ENCODE peak calls at places on chromosome 14, in five cellular contexts. One of them, this sample, is unnamed.

GRCh38 chr14:88476825-88477224 is 78.0 kb downstream of the PTPN21 start:
- DNase-seq in head of caudate nucleus: no peak
- DNase-seq in amygdala: no peak
- DNase-seq in H4: no peak
- DNase-seq in GM12864: no peak
- DNase-seq in this sample: no peak

GRCh38 chr14:76773188-76773885 is 12.1 kb downstream of the VASH1 start:
- DNase-seq in head of caudate nucleus: peak; percentile 64
- DNase-seq in amygdala: no peak
- DNase-seq in GM12864: no peak
- DNase-seq in H4: peak; percentile 90
- DNase-seq in this sample: peak; percentile 94

GRCh38 chr14:65551019-65551643 is 138.6 kb downstream of the FUT8 start:
- DNase-seq in H4: no peak
- DNase-seq in head of caudate nucleus: no peak
- DNase-seq in amygdala: no peak
- DNase-seq in GM12864: no peak
- DNase-seq in this sample: no peak

GRCh38 chr14:85165091-85165490 is 364.9 kb upstream of the FLRT2 start:
- DNase-seq in amygdala: no peak
- DNase-seq in H4: no peak
- DNase-seq in head of caudate nucleus: no peak
- DNase-seq in GM12864: no peak
- DNase-seq in this sample: peak; percentile 38

GRCh38 chr14:104659764-104660523 is 29.5 kb upstream of the INF2 start:
- DNase-seq in GM12864: no peak
- DNase-seq in head of caudate nucleus: no peak
- DNase-seq in H4: no peak
- DNase-seq in amygdala: no peak
- DNase-seq in this sample: no peak

GRCh38 chr14:35384386-35385041 is 20.0 kb downstream of the NFKBIA start:
- DNase-seq in GM12864: no peak
- DNase-seq in H4: no peak
- DNase-seq in amygdala: no peak
- DNase-seq in head of caudate nucleus: no peak
- DNase-seq in this sample: peak; percentile 89

GRCh38 chr14:71452987-71453386 is 479.2 kb upstream of the RGS6 start:
- DNase-seq in head of caudate nucleus: no peak
- DNase-seq in amygdala: no peak
- DNase-seq in GM12864: no peak
- DNase-seq in H4: no peak
- DNase-seq in this sample: no peak

GRCh38 chr14:64364907-64365306 is 23.2 kb upstream of the MTHFD1 start:
- DNase-seq in head of caudate nucleus: no peak
- DNase-seq in amygdala: no peak
- DNase-seq in H4: no peak
- DNase-seq in GM12864: no peak
- DNase-seq in this sample: no peak

GRCh38 chr14:20805485-20805884 is 2.8 kb upstream of the RNASE1 start:
- DNase-seq in GM12864: no peak
- DNase-seq in head of caudate nucleus: no peak
- DNase-seq in H4: no peak
- DNase-seq in amygdala: no peak
- DNase-seq in this sample: no peak

GRCh38 chr14:63406341-63406740 is 87.6 kb upstream of the GPHB5 start:
- DNase-seq in head of caudate nucleus: no peak
- DNase-seq in GM12864: no peak
- DNase-seq in H4: no peak
- DNase-seq in amygdala: no peak
- DNase-seq in this sample: no peak

GRCh38 chr14:66998013-66998412 is 191.2 kb upstream of the GARIN2 start:
- DNase-seq in head of caudate nucleus: no peak
- DNase-seq in amygdala: no peak
- DNase-seq in GM12864: no peak
- DNase-seq in H4: no peak
- DNase-seq in this sample: no peak

GRCh38 chr14:77554816-77555599 is 56.4 kb upstream of the ISM2 start:
- DNase-seq in H4: no peak
- DNase-seq in amygdala: no peak
- DNase-seq in GM12864: no peak
- DNase-seq in head of caudate nucleus: no peak
- DNase-seq in this sample: peak; percentile 7

GRCh38 chr14:95711476-95712176 is 2.3 kb downstream of the TCL1A start:
- DNase-seq in GM12864: no peak
- DNase-seq in H4: no peak
- DNase-seq in amygdala: no peak
- DNase-seq in head of caudate nucleus: no peak
- DNase-seq in this sample: no peak

GRCh38 chr14:83196235-83196634 is 1662.6 kb upstream of the SEL1L start:
- DNase-seq in amygdala: no peak
- DNase-seq in head of caudate nucleus: no peak
- DNase-seq in H4: no peak
- DNase-seq in GM12864: no peak
- DNase-seq in this sample: no peak

GRCh38 chr14:104680056-104680805 is 9.2 kb upstream of the INF2 start:
- DNase-seq in head of caudate nucleus: peak; percentile 82
- DNase-seq in amygdala: no peak
- DNase-seq in H4: peak; percentile 80
- DNase-seq in GM12864: no peak
- DNase-seq in this sample: peak; percentile 86

GRCh38 chr14:75279153-75279738 is 618 bp downstream of the FOS start:
- DNase-seq in head of caudate nucleus: peak; percentile 86
- DNase-seq in GM12864: no peak
- DNase-seq in amygdala: peak; percentile 44
- DNase-seq in H4: no peak
- DNase-seq in this sample: peak; percentile 92

GRCh38 chr14:32330356-32331226 is 1.5 kb downstream of the AKAP6 start:
- DNase-seq in H4: no peak
- DNase-seq in amygdala: no peak
- DNase-seq in GM12864: no peak
- DNase-seq in head of caudate nucleus: no peak
- DNase-seq in this sample: no peak

GRCh38 chr14:30243805-30244204 is 315.2 kb upstream of the G2E3 start:
- DNase-seq in H4: no peak
- DNase-seq in GM12864: no peak
- DNase-seq in amygdala: no peak
- DNase-seq in head of caudate nucleus: no peak
- DNase-seq in this sample: no peak

GRCh38 chr14:35365130-35366047 is 39.2 kb downstream of the NFKBIA start:
- DNase-seq in head of caudate nucleus: peak; percentile 75
- DNase-seq in GM12864: no peak
- DNase-seq in amygdala: no peak
- DNase-seq in H4: peak; percentile 84
- DNase-seq in this sample: peak; percentile 97

GRCh38 chr14:53064461-53064860 is 88.7 kb downstream of the DDHD1 start:
- DNase-seq in amygdala: no peak
- DNase-seq in GM12864: no peak
- DNase-seq in H4: no peak
- DNase-seq in head of caudate nucleus: no peak
- DNase-seq in this sample: no peak

GRCh38 chr14:77615231-77616132 is 955 bp downstream of the SPTLC2 start:
- DNase-seq in H4: no peak
- DNase-seq in amygdala: peak; percentile 5
- DNase-seq in GM12864: no peak
- DNase-seq in head of caudate nucleus: peak; percentile 13
- DNase-seq in this sample: no peak

GRCh38 chr14:50233335-50234250 is 2.2 kb upstream of the SOS2 start:
- DNase-seq in GM12864: no peak
- DNase-seq in head of caudate nucleus: no peak
- DNase-seq in amygdala: no peak
- DNase-seq in H4: no peak
- DNase-seq in this sample: no peak

GRCh38 chr14:34649344-34649743 is 19.4 kb upstream of the SNX6 start:
- DNase-seq in amygdala: no peak
- DNase-seq in head of caudate nucleus: no peak
- DNase-seq in H4: peak; percentile 56
- DNase-seq in GM12864: no peak
- DNase-seq in this sample: no peak

GRCh38 chr14:93430889-93431670 is at the start of gene UNC79:
- DNase-seq in H4: no peak
- DNase-seq in head of caudate nucleus: peak; percentile 84
- DNase-seq in GM12864: no peak
- DNase-seq in amygdala: peak; percentile 62
- DNase-seq in this sample: peak; percentile 26

GRCh38 chr14:54350196-54350595 is 46.6 kb upstream of the CDKN3 start:
- DNase-seq in GM12864: no peak
- DNase-seq in amygdala: no peak
- DNase-seq in head of caudate nucleus: no peak
- DNase-seq in H4: no peak
- DNase-seq in this sample: peak; percentile 10

GRCh38 chr14:70842851-70843462 is 33.6 kb upstream of the MAP3K9 start:
- DNase-seq in H4: no peak
- DNase-seq in head of caudate nucleus: no peak
- DNase-seq in GM12864: no peak
- DNase-seq in amygdala: no peak
- DNase-seq in this sample: no peak

GRCh38 chr14:68794130-68794855 is 1.4 kb upstream of the ZFP36L1 start:
- DNase-seq in head of caudate nucleus: peak; percentile 63
- DNase-seq in H4: peak; percentile 87
- DNase-seq in GM12864: no peak
- DNase-seq in amygdala: peak; percentile 28
- DNase-seq in this sample: peak; percentile 96

GRCh38 chr14:74350211-74350943 is 2.1 kb downstream of the VRTN start:
- DNase-seq in head of caudate nucleus: no peak
- DNase-seq in GM12864: no peak
- DNase-seq in amygdala: no peak
- DNase-seq in H4: no peak
- DNase-seq in this sample: no peak